ENCODE peak calls at places on chromosomes 7 and 10, in four cellular contexts. E, F, D and H are unnamed samples.

GRCh38 chr10:123863721-123864432 is 27.7 kb downstream of the CPXM2 start:
- DNase-seq in E (no peak), F (peak), D (no peak), H (peak)

GRCh38 chr7:79272066-79272669 is 181.3 kb downstream of the MAGI2 start:
- DNase-seq in E (no peak), F (no peak), D (peak), H (no peak)

GRCh38 chr7:159109092-159110035 is 35.3 kb downstream of the VIPR2 start:
- DNase-seq in E (no peak), F (no peak), D (no peak), H (no peak)

GRCh38 chr10:3606309-3606708 is 178.7 kb downstream of the KLF6 start:
- DNase-seq in E (no peak), F (no peak), D (no peak), H (no peak)

GRCh38 chr10:62038609-62039190 is 137.2 kb downstream of the ARID5B start:
- DNase-seq in E (peak), F (peak), D (peak), H (peak)

GRCh38 chr10:122164028-122164601 is 107.0 kb upstream of the BTBD16 start:
- DNase-seq in E (no peak), F (peak), D (peak), H (no peak)

GRCh38 chr10:535953-536352 is 153.5 kb downstream of the DIP2C start:
- DNase-seq in E (no peak), F (no peak), D (no peak), H (no peak)

GRCh38 chr10:132699411-132700167 is 86.4 kb downstream of the NKX6-2 start:
- DNase-seq in E (no peak), F (no peak), D (no peak), H (no peak)

GRCh38 chr10:101042667-101043355 is 11.8 kb downstream of the SFXN3 start:
- DNase-seq in E (peak), F (peak), D (peak), H (peak)

GRCh38 chr7:134350682-134351081 is 34.0 kb upstream of the SLC35B4 start:
- DNase-seq in E (no peak), F (no peak), D (no peak), H (no peak)

GRCh38 chr7:129482781-129483180 is 19.6 kb upstream of the SMKR1 start:
- DNase-seq in E (no peak), F (no peak), D (no peak), H (no peak)